ENCODE peak calls at places on chromosome 7, in seven cellular contexts. One of them, this sample, is unnamed.

GRCh38 chr7:132783824-132784223 is 207.6 kb upstream of the PLXNA4 start:
- DNase-seq in stomach: no peak
- DNase-seq in GM23338: no peak
- DNase-seq in HepG2: no peak
- DNase-seq in breast epithelium: no peak
- DNase-seq in HL-60: no peak
- DNase-seq in HCT116: peak
- DNase-seq in this sample: no peak

GRCh38 chr7:96224682-96225081 is 97.2 kb downstream of the SLC25A13 start:
- DNase-seq in stomach: no peak
- DNase-seq in GM23338: peak
- DNase-seq in HepG2: peak
- DNase-seq in breast epithelium: no peak
- DNase-seq in HL-60: peak
- DNase-seq in HCT116: no peak
- DNase-seq in this sample: no peak

GRCh38 chr7:77729574-77730348 is 33.5 kb downstream of the RSBN1L start:
- DNase-seq in stomach: no peak
- DNase-seq in GM23338: no peak
- DNase-seq in HepG2: no peak
- DNase-seq in breast epithelium: no peak
- DNase-seq in HL-60: no peak
- DNase-seq in HCT116: no peak
- DNase-seq in this sample: no peak

GRCh38 chr7:131633342-131633843 is 77.0 kb upstream of the PODXL start:
- DNase-seq in stomach: no peak
- DNase-seq in GM23338: no peak
- DNase-seq in HepG2: no peak
- DNase-seq in breast epithelium: no peak
- DNase-seq in HL-60: no peak
- DNase-seq in HCT116: no peak
- DNase-seq in this sample: no peak

GRCh38 chr7:43535810-43536585 is 46.9 kb upstream of the STK17A start:
- DNase-seq in stomach: no peak
- DNase-seq in GM23338: no peak
- DNase-seq in HepG2: no peak
- DNase-seq in breast epithelium: no peak
- DNase-seq in HL-60: no peak
- DNase-seq in HCT116: no peak
- DNase-seq in this sample: no peak

GRCh38 chr7:30173058-30173897 is 38.5 kb downstream of the MTURN start:
- DNase-seq in stomach: peak
- DNase-seq in GM23338: no peak
- DNase-seq in HepG2: peak
- DNase-seq in breast epithelium: peak
- DNase-seq in HL-60: no peak
- DNase-seq in HCT116: no peak
- DNase-seq in this sample: no peak

GRCh38 chr7:111650456-111650999 is 88.2 kb upstream of the IMMP2L start:
- DNase-seq in stomach: no peak
- DNase-seq in GM23338: no peak
- DNase-seq in HepG2: peak
- DNase-seq in breast epithelium: no peak
- DNase-seq in HL-60: no peak
- DNase-seq in HCT116: no peak
- DNase-seq in this sample: no peak

GRCh38 chr7:1220958-1221745 is 11.5 kb upstream of the UNCX start:
- DNase-seq in stomach: no peak
- DNase-seq in GM23338: no peak
- DNase-seq in HepG2: no peak
- DNase-seq in breast epithelium: no peak
- DNase-seq in HL-60: no peak
- DNase-seq in HCT116: no peak
- DNase-seq in this sample: no peak

GRCh38 chr7:158252837-158253669 is 334.6 kb downstream of the PTPRN2 start:
- DNase-seq in stomach: peak
- DNase-seq in GM23338: no peak
- DNase-seq in HepG2: no peak
- DNase-seq in breast epithelium: peak
- DNase-seq in HL-60: no peak
- DNase-seq in HCT116: no peak
- DNase-seq in this sample: no peak

GRCh38 chr7:11206131-11206921 is 232.7 kb downstream of the PHF14 start:
- DNase-seq in stomach: no peak
- DNase-seq in GM23338: no peak
- DNase-seq in HepG2: no peak
- DNase-seq in breast epithelium: no peak
- DNase-seq in HL-60: no peak
- DNase-seq in HCT116: no peak
- DNase-seq in this sample: no peak

GRCh38 chr7:96174812-96175211 is 147.1 kb downstream of the SLC25A13 start:
- DNase-seq in stomach: no peak
- DNase-seq in GM23338: peak
- DNase-seq in HepG2: peak
- DNase-seq in breast epithelium: no peak
- DNase-seq in HL-60: no peak
- DNase-seq in HCT116: no peak
- DNase-seq in this sample: no peak

GRCh38 chr7:65832281-65832680 is 40.6 kb upstream of the VKORC1L1 start:
- DNase-seq in stomach: no peak
- DNase-seq in GM23338: peak
- DNase-seq in HepG2: no peak
- DNase-seq in breast epithelium: no peak
- DNase-seq in HL-60: peak
- DNase-seq in HCT116: no peak
- DNase-seq in this sample: no peak

GRCh38 chr7:129108583-129108982 is 35.9 kb upstream of the TSPAN33 start:
- DNase-seq in stomach: no peak
- DNase-seq in GM23338: no peak
- DNase-seq in HepG2: no peak
- DNase-seq in breast epithelium: no peak
- DNase-seq in HL-60: no peak
- DNase-seq in HCT116: no peak
- DNase-seq in this sample: no peak

GRCh38 chr7:151590801-151591771 is 71.4 kb upstream of the RHEB start:
- DNase-seq in stomach: no peak
- DNase-seq in GM23338: no peak
- DNase-seq in HepG2: no peak
- DNase-seq in breast epithelium: no peak
- DNase-seq in HL-60: no peak
- DNase-seq in HCT116: no peak
- DNase-seq in this sample: no peak

GRCh38 chr7:110573862-110574528 is 516.9 kb upstream of the LRRN3 start:
- DNase-seq in stomach: no peak
- DNase-seq in GM23338: no peak
- DNase-seq in HepG2: peak
- DNase-seq in breast epithelium: no peak
- DNase-seq in HL-60: no peak
- DNase-seq in HCT116: peak
- DNase-seq in this sample: no peak

GRCh38 chr7:29573594-29573993 is 10.0 kb downstream of the PRR15 start:
- DNase-seq in stomach: no peak
- DNase-seq in GM23338: no peak
- DNase-seq in HepG2: no peak
- DNase-seq in breast epithelium: no peak
- DNase-seq in HL-60: no peak
- DNase-seq in HCT116: no peak
- DNase-seq in this sample: no peak

GRCh38 chr7:20435305-20435704 is 104.6 kb downstream of the ITGB8 start:
- DNase-seq in stomach: peak
- DNase-seq in GM23338: no peak
- DNase-seq in HepG2: no peak
- DNase-seq in breast epithelium: no peak
- DNase-seq in HL-60: no peak
- DNase-seq in HCT116: no peak
- DNase-seq in this sample: no peak
- TF ChIP-seq POLR2AphosphoS5 in stomach: peak
- TF ChIP-seq POLR2AphosphoS5 in GM23338: no peak
- TF ChIP-seq POLR2AphosphoS5 in HepG2: no peak
- TF ChIP-seq POLR2AphosphoS5 in breast epithelium: no peak
- TF ChIP-seq POLR2AphosphoS5 in HL-60: no peak
- TF ChIP-seq POLR2AphosphoS5 in HCT116: no peak
- TF ChIP-seq POLR2AphosphoS5 in this sample: no peak

GRCh38 chr7:39721345-39721744 is 98.0 kb downstream of the RALA start:
- DNase-seq in stomach: no peak
- DNase-seq in GM23338: no peak
- DNase-seq in HepG2: no peak
- DNase-seq in breast epithelium: no peak
- DNase-seq in HL-60: no peak
- DNase-seq in HCT116: no peak
- DNase-seq in this sample: no peak

GRCh38 chr7:39721919-39722597 is 98.7 kb downstream of the RALA start:
- DNase-seq in stomach: no peak
- DNase-seq in GM23338: no peak
- DNase-seq in HepG2: no peak
- DNase-seq in breast epithelium: no peak
- DNase-seq in HL-60: no peak
- DNase-seq in HCT116: no peak
- DNase-seq in this sample: no peak

DNA sequence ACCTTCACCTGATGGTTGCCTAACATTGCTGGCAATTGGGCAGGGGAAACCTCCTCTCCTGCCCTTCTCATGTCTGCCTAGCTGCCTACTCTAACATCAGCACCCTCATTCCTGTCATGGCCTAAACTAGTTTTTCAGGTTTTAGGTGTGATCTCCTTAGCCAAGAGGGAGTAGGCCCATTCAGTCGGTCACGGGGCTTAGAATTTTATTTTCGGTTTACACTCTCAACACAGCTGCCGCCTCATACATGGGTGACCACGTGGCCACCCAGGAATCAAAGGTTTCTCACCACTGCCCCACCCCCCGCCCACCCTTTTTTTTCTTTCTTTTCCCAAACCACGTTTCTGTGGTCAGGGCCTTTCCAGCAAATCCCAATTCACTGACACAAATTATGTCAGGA is 97.2 kb downstream of the RALA start:
- DNase-seq in stomach: peak
- DNase-seq in GM23338: peak
- DNase-seq in HepG2: peak
- DNase-seq in breast epithelium: no peak
- DNase-seq in HL-60: no peak
- DNase-seq in HCT116: no peak
- DNase-seq in this sample: no peak
- TF ChIP-seq POLR2AphosphoS5 in stomach: peak
- TF ChIP-seq POLR2AphosphoS5 in GM23338: peak
- TF ChIP-seq POLR2AphosphoS5 in HepG2: no peak
- TF ChIP-seq POLR2AphosphoS5 in breast epithelium: peak
- TF ChIP-seq POLR2AphosphoS5 in HL-60: no peak
- TF ChIP-seq POLR2AphosphoS5 in HCT116: no peak
- TF ChIP-seq POLR2AphosphoS5 in this sample: no peak

GRCh38 chr7:92621026-92621540 is 30.9 kb upstream of the FAM133B start:
- DNase-seq in stomach: peak
- DNase-seq in GM23338: peak
- DNase-seq in HepG2: peak
- DNase-seq in breast epithelium: no peak
- DNase-seq in HL-60: peak
- DNase-seq in HCT116: peak
- DNase-seq in this sample: no peak
- TF ChIP-seq POLR2AphosphoS5 in stomach: no peak
- TF ChIP-seq POLR2AphosphoS5 in GM23338: no peak
- TF ChIP-seq POLR2AphosphoS5 in HepG2: no peak
- TF ChIP-seq POLR2AphosphoS5 in breast epithelium: no peak
- TF ChIP-seq POLR2AphosphoS5 in HL-60: no peak
- TF ChIP-seq POLR2AphosphoS5 in HCT116: no peak
- TF ChIP-seq POLR2AphosphoS5 in this sample: no peak

GRCh38 chr7:99141756-99142726 is 1.9 kb downstream of the SMURF1 start:
- DNase-seq in stomach: peak
- DNase-seq in GM23338: peak
- DNase-seq in HepG2: peak
- DNase-seq in breast epithelium: peak
- DNase-seq in HL-60: peak
- DNase-seq in HCT116: no peak
- DNase-seq in this sample: no peak
- TF ChIP-seq POLR2AphosphoS5 in stomach: peak
- TF ChIP-seq POLR2AphosphoS5 in GM23338: peak
- TF ChIP-seq POLR2AphosphoS5 in HepG2: no peak
- TF ChIP-seq POLR2AphosphoS5 in breast epithelium: peak
- TF ChIP-seq POLR2AphosphoS5 in HL-60: no peak
- TF ChIP-seq POLR2AphosphoS5 in HCT116: no peak
- TF ChIP-seq POLR2AphosphoS5 in this sample: no peak

GRCh38 chr7:33754933-33755928 is 150.1 kb upstream of the BMPER start:
- DNase-seq in stomach: no peak
- DNase-seq in GM23338: no peak
- DNase-seq in HepG2: no peak
- DNase-seq in breast epithelium: no peak
- DNase-seq in HL-60: no peak
- DNase-seq in HCT116: no peak
- DNase-seq in this sample: no peak
- TF ChIP-seq POLR2AphosphoS5 in stomach: no peak
- TF ChIP-seq POLR2AphosphoS5 in GM23338: no peak
- TF ChIP-seq POLR2AphosphoS5 in HepG2: no peak
- TF ChIP-seq POLR2AphosphoS5 in breast epithelium: no peak
- TF ChIP-seq POLR2AphosphoS5 in HL-60: no peak
- TF ChIP-seq POLR2AphosphoS5 in HCT116: no peak
- TF ChIP-seq POLR2AphosphoS5 in this sample: no peak

DNA sequence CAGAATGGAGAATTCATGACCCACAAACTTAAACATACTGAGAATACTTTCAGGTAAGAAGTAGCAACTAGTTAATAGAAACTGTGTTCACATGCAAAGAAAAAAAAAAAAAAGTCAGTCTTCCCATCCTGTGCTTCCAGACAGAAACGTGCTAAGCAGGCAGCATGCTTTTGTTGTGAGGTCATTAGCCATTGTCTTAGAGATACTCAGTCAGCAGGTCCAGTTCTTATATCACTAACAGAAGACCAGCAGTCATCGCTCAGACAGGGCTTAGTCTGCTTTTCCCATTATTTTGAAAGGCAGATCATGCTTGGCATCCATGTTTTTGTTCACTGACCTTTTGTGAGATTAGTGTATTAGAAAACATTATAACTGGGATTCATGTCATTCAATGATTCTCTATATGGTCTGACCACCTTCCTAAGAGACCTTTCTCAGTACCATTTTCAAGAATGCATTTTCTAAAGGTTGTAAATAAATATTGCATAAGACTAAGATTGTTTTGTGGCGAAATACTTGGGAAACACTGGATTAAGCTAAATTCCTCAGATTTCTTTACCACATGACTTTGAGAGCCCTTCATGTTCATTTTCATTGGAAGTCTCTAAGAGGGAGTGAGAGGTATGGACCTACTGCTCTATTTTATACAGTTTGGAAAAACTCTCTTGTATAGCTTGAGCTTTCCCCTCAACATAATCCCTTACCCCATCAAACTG is 45.0 kb upstream of the AGBL3 start:
- DNase-seq in stomach: no peak
- DNase-seq in GM23338: peak
- DNase-seq in HepG2: no peak
- DNase-seq in breast epithelium: no peak
- DNase-seq in HL-60: no peak
- DNase-seq in HCT116: no peak
- DNase-seq in this sample: no peak
- TF ChIP-seq POLR2AphosphoS5 in stomach: no peak
- TF ChIP-seq POLR2AphosphoS5 in GM23338: no peak
- TF ChIP-seq POLR2AphosphoS5 in HepG2: no peak
- TF ChIP-seq POLR2AphosphoS5 in breast epithelium: no peak
- TF ChIP-seq POLR2AphosphoS5 in HL-60: no peak
- TF ChIP-seq POLR2AphosphoS5 in HCT116: no peak
- TF ChIP-seq POLR2AphosphoS5 in this sample: no peak